ENCODE peak calls at places on chromosomes 2 and 18, in four cellular contexts. Z is SK-N-SH, A is HepG2, K is K562. H is an unnamed sample.

GRCh38 chr18:24595556-24595955 is 135.1 kb downstream of the HRH4 start:
- DNase-seq in Z (no peak), A (no peak), K (no peak), H (no peak)

GRCh38 chr2:241764272-241765241 is 12.1 kb upstream of the GAL3ST2 start:
- DNase-seq in Z (peak), A (no peak), K (no peak), H (no peak)

GRCh38 chr2:22355816-22356433 is 1029.1 kb upstream of the KLHL29 start:
- DNase-seq in Z (peak), A (peak), K (peak), H (no peak)

GRCh38 chr2:67945976-67946375 is 116.8 kb downstream of the C1D start:
- DNase-seq in Z (no peak), A (no peak), K (no peak), H (no peak)

GRCh38 chr2:158818511-158818910 is 23.4 kb downstream of the DAPL1 start:
- DNase-seq in Z (no peak), A (no peak), K (no peak), H (no peak)

GRCh38 chr2:3264010-3264744 is 113.4 kb downstream of the EIPR1 start:
- DNase-seq in Z (no peak), A (no peak), K (no peak), H (no peak)

GRCh38 chr2:131389657-131390056 is 25.7 kb upstream of the RAB6D start:
- DNase-seq in Z (no peak), A (no peak), K (no peak), H (no peak)

GRCh38 chr2:25690058-25690457 is 16.7 kb upstream of the DTNB start:
- DNase-seq in Z (no peak), A (peak), K (no peak), H (no peak)

GRCh38 chr2:157182834-157183396 is 74.6 kb upstream of the GALNT5 start:
- DNase-seq in Z (no peak), A (no peak), K (no peak), H (no peak)

GRCh38 chr2:237754182-237754581 is 44.4 kb upstream of the RBM44 start:
- DNase-seq in Z (no peak), A (no peak), K (no peak), H (no peak)

GRCh38 chr2:165443524-165443923 is 26.0 kb upstream of the CSRNP3 start:
- DNase-seq in Z (no peak), A (no peak), K (no peak), H (no peak)

GRCh38 chr2:49153231-49153630 is 1.1 kb downstream of the FSHR start:
- DNase-seq in Z (no peak), A (no peak), K (no peak), H (no peak)

GRCh38 chr2:188378551-188378950 is 86.9 kb downstream of the GULP1 start:
- DNase-seq in Z (no peak), A (no peak), K (no peak), H (no peak)

GRCh38 chr18:45275367-45276113 is 339.7 kb upstream of the SLC14A2 start:
- DNase-seq in Z (no peak), A (peak), K (peak), H (no peak)

GRCh38 chr2:230738924-230739323 is 26.3 kb downstream of the CAB39 start:
- DNase-seq in Z (no peak), A (peak), K (no peak), H (no peak)

GRCh38 chr2:45283764-45284620 is 274.7 kb upstream of the SIX2 start:
- DNase-seq in Z (no peak), A (no peak), K (no peak), H (no peak)

GRCh38 chr2:238220892-238221521 is 17.5 kb upstream of the ILKAP start:
- DNase-seq in Z (no peak), A (peak), K (no peak), H (no peak)

GRCh38 chr2:146004470-146004869 is 1484.6 kb upstream of the ZEB2 start:
- DNase-seq in Z (no peak), A (no peak), K (no peak), H (no peak)
- TF ChIP-seq NFIC in Z (peak), A (no peak), K (no peak), H (no peak)

GRCh38 chr2:99425022-99425421 is 64.8 kb downstream of the REV1 start:
- DNase-seq in Z (no peak), A (no peak), K (no peak), H (no peak)
- TF ChIP-seq NFIC in Z (peak), A (no peak), K (no peak), H (no peak)

GRCh38 chr2:71591044-71591443 is 137.7 kb downstream of the DYSF start:
- DNase-seq in Z (no peak), A (no peak), K (no peak), H (no peak)

GRCh38 chr2:71588497-71588896 is 135.1 kb downstream of the DYSF start:
- DNase-seq in Z (no peak), A (no peak), K (no peak), H (no peak)

GRCh38 chr2:71587509-71588073 is 134.2 kb downstream of the DYSF start:
- DNase-seq in Z (no peak), A (no peak), K (no peak), H (no peak)

GRCh38 chr2:71592181-71592711 is 138.9 kb downstream of the DYSF start:
- DNase-seq in Z (no peak), A (no peak), K (no peak), H (no peak)

DNA sequence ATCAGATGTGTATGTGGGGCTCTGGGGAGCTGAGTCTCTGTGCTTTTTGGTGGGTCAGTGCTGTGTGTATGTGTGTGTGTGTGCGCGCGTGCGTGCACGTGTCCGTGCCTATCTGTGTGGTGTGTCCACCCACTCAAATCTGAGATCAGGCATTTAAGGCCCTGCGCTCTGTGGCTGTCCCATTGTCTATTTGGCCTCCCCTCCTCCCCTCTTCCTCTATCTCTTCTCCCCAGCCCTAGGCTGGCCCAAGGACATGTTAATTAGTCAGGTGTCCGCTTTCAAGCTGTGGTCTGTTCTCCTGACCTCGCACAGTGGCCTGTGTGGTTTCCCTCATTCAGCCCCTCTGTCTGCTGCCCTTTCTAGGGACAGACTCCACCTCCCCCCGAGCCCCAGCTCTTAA is 136.4 kb downstream of the DYSF start:
- DNase-seq in Z (no peak), A (no peak), K (peak), H (no peak)
- TF ChIP-seq NFIC in Z (no peak), A (no peak), K (no peak), H (no peak)

DNA sequence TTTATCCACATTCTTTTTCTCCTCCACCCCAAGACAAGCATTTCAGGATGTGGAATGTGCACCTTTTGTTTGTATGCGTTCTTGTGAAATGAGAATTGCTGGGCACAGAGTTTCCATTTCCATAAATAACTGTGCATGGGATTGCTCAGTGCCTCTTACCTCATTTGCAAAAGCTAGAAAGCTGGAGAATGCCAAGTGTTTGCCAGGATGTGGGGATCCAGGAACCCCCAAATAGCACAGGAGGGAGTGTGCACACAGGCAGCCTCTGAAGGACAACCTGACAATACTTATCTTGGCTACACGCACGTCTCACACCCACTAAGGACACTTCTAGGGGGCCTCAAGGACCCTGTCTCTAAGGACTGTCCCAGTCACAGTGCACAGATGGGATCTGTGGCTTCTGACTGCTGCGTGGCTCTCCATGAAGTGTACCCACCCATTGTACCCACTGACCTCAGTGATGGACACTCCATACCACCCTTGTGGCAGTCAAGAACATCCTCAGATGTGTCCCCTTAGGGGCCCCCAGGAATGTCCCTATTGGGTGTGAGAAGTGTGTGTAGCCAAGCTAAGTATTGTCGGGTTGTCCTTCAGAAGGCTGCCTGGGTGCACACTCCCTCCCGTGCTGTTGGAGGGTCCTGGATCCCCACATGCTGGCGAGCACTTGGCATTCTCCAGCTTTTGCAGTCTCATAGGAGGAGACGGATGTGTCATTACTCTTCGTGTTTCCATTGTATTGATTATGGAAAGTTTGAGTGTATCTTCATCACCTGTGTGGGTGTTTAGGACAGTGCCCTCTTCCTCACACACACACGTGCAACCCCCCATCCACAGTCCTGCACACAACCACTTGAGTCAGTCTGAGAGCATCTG is 38.3 kb downstream of the CAPN13 start:
- DNase-seq in Z (no peak), A (no peak), K (no peak), H (no peak)
- TF ChIP-seq NFIC in Z (no peak), A (no peak), K (no peak), H (no peak)

GRCh38 chr2:101770672-101771071 is 73.2 kb downstream of the MAP4K4 start:
- DNase-seq in Z (peak), A (peak), K (peak), H (peak)
- TF ChIP-seq NFIC in Z (no peak), A (no peak), K (no peak), H (no peak)